ENCODE peak calls at places on chromosomes 5 and 9, in four cellular contexts. R is Right ventricle myocardium superior, C is AG09319, E is NCI-H2081. Y is an unnamed sample.

GRCh38 chr9:110532908-110533665 is 46.5 kb downstream of the SVEP1 start:
- DNase-seq in E (no peak), C (no peak), R (no peak), Y (no peak)

GRCh38 chr9:97349400-97349799 is 41.9 kb downstream of the CCDC180 start:
- DNase-seq in R (no peak), C (no peak), E (no peak), Y (no peak)

GRCh38 chr5:57215629-57216195 is 41.9 kb downstream of the GPBP1 start:
- DNase-seq in R (no peak), E (no peak), C (no peak), Y (no peak)

GRCh38 chr5:173035904-173036707 is 20.0 kb upstream of the CREBRF start:
- DNase-seq in R (no peak), C (no peak), E (no peak), Y (no peak)

GRCh38 chr5:112208699-112209615 is 210.1 kb downstream of the EPB41L4A start:
- DNase-seq in R (no peak), E (no peak), C (no peak), Y (no peak)

GRCh38 chr5:142671276-142671675 is 14.6 kb downstream of the FGF1 start:
- DNase-seq in C (no peak), E (no peak), R (no peak), Y (no peak)

GRCh38 chr9:21689851-21690250 is 112.6 kb upstream of the MTAP start:
- DNase-seq in E (no peak), R (no peak), C (no peak), Y (no peak)

GRCh38 chr5:32123058-32123805 is 50.9 kb downstream of the GOLPH3 start:
- DNase-seq in R (no peak), E (no peak), C (no peak), Y (no peak)

GRCh38 chr5:14147210-14147609 is 4.1 kb downstream of the TRIO start:
- DNase-seq in R (no peak), C (no peak), E (peak), Y (no peak)

GRCh38 chr5:36607114-36607561 is 732 bp downstream of the SLC1A3 start:
- DNase-seq in R (peak), E (peak), C (no peak), Y (peak)

GRCh38 chr9:109477269-109478203 is 20.6 kb downstream of the PTPN3 start:
- DNase-seq in C (no peak), R (no peak), E (peak), Y (no peak)

GRCh38 chr5:72951850-72952468 is 3.9 kb upstream of the FCHO2 start:
- DNase-seq in R (no peak), E (no peak), C (no peak), Y (no peak)

GRCh38 chr5:7957329-7957728 is 88.4 kb downstream of the MTRR start:
- DNase-seq in R (no peak), E (no peak), C (no peak), Y (no peak)